ENCODE peak calls at places on chromosomes 11 and 22, in seven cellular contexts. G, K, N, Q, Y, S and C are unnamed samples. For H4K20me1, the result is how much of the 10 kb centered on the place peaks cover.

GRCh38 chr11:132943325-132943736 is 589.0 kb downstream of the OPCML start:
- DNase-seq in G (no peak), K (peak), N (no peak), Q (peak), Y (no peak), S (peak), C (no peak)

GRCh38 chr11:19432370-19433163 is 191.8 kb upstream of the E2F8 start:
- DNase-seq in G (peak), K (peak), N (no peak), Q (peak), Y (peak), S (peak), C (no peak)

GRCh38 chr11:36037031-36037430 is 93.2 kb downstream of the LDLRAD3 start:
- DNase-seq in G (peak), K (peak), N (no peak), Q (peak), Y (no peak), S (peak), C (no peak)

GRCh38 chr11:111137846-111138245 is 107.7 kb upstream of the POU2AF2 start:
- DNase-seq in G (no peak), K (no peak), N (no peak), Q (no peak), Y (no peak), S (no peak), C (no peak)

GRCh38 chr11:27201454-27202302 is 161.1 kb downstream of the BBOX1 start:
- DNase-seq in G (peak), K (peak), N (peak), Q (peak), Y (peak), S (peak), C (no peak)

GRCh38 chr11:95655544-95655943 is 134.0 kb downstream of the FAM76B start:
- DNase-seq in G (no peak), K (no peak), N (no peak), Q (no peak), Y (no peak), S (no peak), C (no peak)

GRCh38 chr11:66862559-66863037 is 5.7 kb downstream of the LRFN4 start:
- DNase-seq in G (no peak), K (no peak), N (no peak), Q (no peak), Y (no peak), S (no peak), C (peak)

GRCh38 chr11:115178705-115179104 is 325.5 kb downstream of the CADM1 start:
- DNase-seq in G (no peak), K (no peak), N (no peak), Q (no peak), Y (no peak), S (no peak), C (no peak)

GRCh38 chr11:119742263-119742861 is 13.4 kb upstream of the NECTIN1 start:
- DNase-seq in G (no peak), K (peak), N (peak), Q (peak), Y (no peak), S (no peak), C (no peak)

GRCh38 chr22:30872282-30873041 is 96.1 kb downstream of the MORC2 start:
- DNase-seq in G (no peak), K (no peak), N (no peak), Q (no peak), Y (no peak), S (no peak), C (peak)

GRCh38 chr11:34333787-34334186 is 24.0 kb downstream of the ABTB2 start:
- DNase-seq in G (no peak), K (no peak), N (no peak), Q (no peak), Y (no peak), S (no peak), C (no peak)

GRCh38 chr11:61041755-61042518 is 60.4 kb upstream of the CD5 start:
- DNase-seq in G (no peak), K (no peak), N (peak), Q (peak), Y (peak), S (no peak), C (no peak)

GRCh38 chr11:14306481-14306880 is 52.5 kb downstream of the RRAS2 start:
- DNase-seq in G (no peak), K (peak), N (no peak), Q (no peak), Y (no peak), S (no peak), C (no peak)

GRCh38 chr11:8011981-8012444 is 24.9 kb downstream of the EIF3F start:
- DNase-seq in G (peak), K (peak), N (peak), Q (peak), Y (no peak), S (peak), C (peak)

GRCh38 chr11:75325713-75326438 is 25.6 kb downstream of the ARRB1 start:
- DNase-seq in G (peak), K (peak), N (peak), Q (peak), Y (no peak), S (peak), C (peak)

GRCh38 chr11:94734563-94735275 is 33.4 kb upstream of the AMOTL1 start:
- DNase-seq in G (no peak), K (no peak), N (peak), Q (no peak), Y (no peak), S (no peak), C (no peak)

GRCh38 chr22:25661067-25661466 is 80.9 kb upstream of the MYO18B start:
- DNase-seq in G (no peak), K (peak), N (no peak), Q (peak), Y (no peak), S (peak), C (no peak)

GRCh38 chr11:68038226-68038717 is 553 bp upstream of the TCIRG1 start:
- DNase-seq in G (no peak), K (no peak), N (peak), Q (no peak), Y (peak), S (no peak), C (peak)

GRCh38 chr11:134524876-134525845 is 113.1 kb upstream of the B3GAT1 start:
- DNase-seq in G (no peak), K (no peak), N (no peak), Q (no peak), Y (no peak), S (no peak), C (peak)

GRCh38 chr11:13283636-13284035 is 6.0 kb downstream of the BMAL1 start:
- DNase-seq in G (no peak), K (no peak), N (no peak), Q (no peak), Y (no peak), S (no peak), C (no peak)

GRCh38 chr11:14854057-14854456 is 38.0 kb downstream of the CYP2R1 start:
- DNase-seq in G (no peak), K (no peak), N (no peak), Q (no peak), Y (no peak), S (no peak), C (no peak)

GRCh38 chr22:45192701-45193187 is 29.0 kb downstream of the NUP50 start:
- DNase-seq in G (no peak), K (no peak), N (no peak), Q (no peak), Y (no peak), S (no peak), C (peak)

GRCh38 chr11:86511086-86511551 is 136.4 kb downstream of the CCDC81 start:
- DNase-seq in G (peak), K (peak), N (peak), Q (peak), Y (no peak), S (peak), C (no peak)

GRCh38 chr22:30396871-30397655 is at the start of gene SEC14L2:
- DNase-seq in G (peak), K (peak), N (peak), Q (peak), Y (no peak), S (no peak), C (peak)

GRCh38 chr11:85307381-85307780 is 319.8 kb downstream of the DLG2 start:
- DNase-seq in G (no peak), K (peak), N (no peak), Q (peak), Y (no peak), S (peak), C (peak)

GRCh38 chr11:12064954-12065280 is 45.5 kb upstream of the MICAL2 start:
- DNase-seq in G (no peak), K (no peak), N (no peak), Q (no peak), Y (no peak), S (no peak), C (no peak)

GRCh38 chr11:12066056-12066798 is 44.2 kb upstream of the MICAL2 start:
- DNase-seq in G (peak), K (peak), N (peak), Q (peak), Y (no peak), S (peak), C (peak)

GRCh38 chr11:12061851-12062560 is 48.4 kb upstream of the MICAL2 start:
- DNase-seq in G (no peak), K (no peak), N (no peak), Q (no peak), Y (no peak), S (no peak), C (no peak)

GRCh38 chr11:12063251-12063650 is 47.1 kb upstream of the MICAL2 start:
- DNase-seq in G (no peak), K (no peak), N (no peak), Q (no peak), Y (no peak), S (no peak), C (no peak)

DNA sequence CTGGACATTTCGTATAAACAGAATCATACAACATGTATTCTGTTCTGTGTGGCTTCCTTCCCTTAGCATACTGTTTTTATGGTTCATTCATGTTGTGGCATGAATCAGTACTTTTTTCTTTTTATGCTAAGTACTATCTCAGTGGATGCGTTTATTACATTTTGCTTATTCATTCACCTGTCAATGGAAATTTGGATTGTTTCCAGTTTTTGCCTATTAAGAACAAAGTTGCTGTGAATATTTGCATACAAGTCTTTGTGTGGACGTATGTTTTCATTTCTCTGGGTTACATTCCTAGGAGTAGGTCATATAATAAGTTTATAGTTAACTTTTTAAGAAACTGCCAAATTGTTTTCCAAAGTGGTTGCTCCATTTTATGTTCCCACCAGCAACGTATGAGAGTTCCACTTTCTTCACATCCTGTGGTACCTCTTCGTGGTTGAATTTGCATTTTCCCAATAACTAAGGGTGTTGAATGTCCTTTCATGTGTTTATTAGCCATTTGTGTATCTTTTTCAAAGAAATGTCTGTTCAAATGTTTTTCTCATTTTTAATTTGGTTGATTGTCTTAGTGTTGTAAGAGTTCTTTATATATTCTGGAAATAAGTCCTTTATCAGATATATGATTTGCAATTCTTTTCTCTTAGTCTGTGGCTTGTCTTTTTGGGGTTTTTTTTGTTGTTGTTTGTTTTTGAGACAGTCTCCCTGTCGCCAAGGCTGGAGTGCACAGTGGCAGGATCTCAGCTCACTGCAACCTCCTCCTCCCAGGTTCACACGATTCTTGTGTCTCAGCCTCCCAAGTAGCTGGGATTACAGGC is 46.0 kb upstream of the MICAL2 start:
- DNase-seq in G (no peak), K (no peak), N (no peak), Q (no peak), Y (no peak), S (no peak), C (no peak)
- H3K4me2 ChIP-seq in G (no peak), K (no peak), N (no peak), Q (no peak), Y (no peak), S (no peak), C (no peak)

DNA sequence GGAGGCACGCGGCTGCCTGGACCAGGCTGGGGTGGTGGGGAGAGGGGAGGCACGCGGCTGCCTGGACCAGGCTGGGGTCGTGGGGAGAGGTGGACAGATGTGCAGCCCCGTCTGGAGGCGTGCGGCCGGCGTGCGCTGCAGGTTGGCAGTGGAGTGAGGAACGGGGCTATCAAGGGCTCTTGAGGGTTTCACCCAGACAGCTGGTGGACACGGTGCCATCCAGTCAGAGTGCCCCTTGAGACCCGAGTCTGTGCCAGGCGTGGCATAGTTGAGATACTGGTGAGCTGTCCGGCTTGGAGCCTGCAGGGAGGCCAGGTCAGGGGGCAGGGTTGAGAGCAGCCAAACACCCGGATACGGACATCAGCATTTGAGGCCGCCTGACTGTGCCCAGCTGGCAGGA is 1.5 kb upstream of the GRAMD4 start:
- DNase-seq in G (no peak), K (no peak), N (no peak), Q (no peak), Y (no peak), S (no peak), C (peak)
- H3K4me3 ChIP-seq in G (no peak), K (no peak), N (no peak), Q (no peak), Y (no peak), S (no peak), C (no peak)

DNA sequence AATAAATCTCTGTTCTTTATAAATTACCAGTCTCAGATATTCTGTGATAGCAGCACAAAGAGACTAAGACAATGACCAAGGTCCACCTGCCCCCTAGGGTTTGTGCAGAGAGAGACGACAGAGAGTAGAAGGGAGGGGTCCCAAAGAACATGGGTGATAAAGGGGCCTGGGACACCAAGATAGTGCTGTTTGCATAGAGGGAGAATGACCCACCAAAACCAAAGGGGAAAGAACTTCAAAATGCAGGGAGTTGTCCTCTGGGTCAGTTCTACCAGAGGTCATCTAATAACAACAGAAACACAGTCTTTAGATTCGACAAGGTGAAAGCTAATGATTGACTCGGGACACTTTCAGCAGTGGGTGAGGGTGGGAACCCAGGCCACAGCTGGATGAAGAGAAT is 23.7 kb downstream of the FAM227A start:
- DNase-seq in G (no peak), K (no peak), N (no peak), Q (no peak), Y (no peak), S (no peak), C (no peak)
- H4K20me1 ChIP-seq in G (under half), K (under half), N (under half), Q (under half), Y (under half), S (under half), C (under half)

GRCh38 chr22:46549565-46549840 is 12.1 kb upstream of the CELSR1 start:
- DNase-seq in G (no peak), K (no peak), N (no peak), Q (no peak), Y (no peak), S (no peak), C (peak)
- H3K4me2 ChIP-seq in G (peak), K (no peak), N (no peak), Q (peak), Y (no peak), S (peak), C (no peak)

GRCh38 chr22:38751422-38752346 is 4.1 kb downstream of the SUN2 start:
- DNase-seq in G (no peak), K (no peak), N (no peak), Q (peak), Y (peak), S (no peak), C (peak)
- H3K4me3 ChIP-seq in G (no peak), K (no peak), N (no peak), Q (no peak), Y (peak), S (no peak), C (no peak)